ENCODE peak calls at places on chromosomes 11 and 22, in ten cellular contexts. V is A549, E is heart left ventricle, I is upper lobe of left lung, Y is IMR-90, X is tibial nerve, N is transverse colon, O is Peyer's patch, P is testis, H is body of pancreas. L is an unnamed sample.

GRCh38 chr22:39949964-39950737 is 10.0 kb upstream of the TMA7B start:
- DNase-seq in V (no peak), E (no peak), I (no peak), Y (no peak), X (no peak), N (no peak), O (no peak), P (no peak), H (no peak), L (no peak)

GRCh38 chr22:44585559-44586121 is 87.6 kb upstream of the RTL6 start:
- DNase-seq in V (no peak), E (peak; percentile 2), I (no peak), Y (no peak), X (no peak), N (no peak), O (no peak), P (no peak), H (peak; percentile 4), L (no peak)

GRCh38 chr11:120334894-120335462 is 1.2 kb upstream of the ARHGEF12 start:
- DNase-seq in V (peak; percentile 76), E (peak; percentile 73), I (peak; percentile 56), Y (peak; percentile 94), X (peak; percentile 35), N (peak; percentile 74), O (peak; percentile 89), P (peak; percentile 84), H (peak; percentile 70), L (no peak)

GRCh38 chr11:128422576-128423370 is 164.6 kb downstream of the ETS1 start:
- DNase-seq in V (no peak), E (peak; percentile 44), I (peak; percentile 28), Y (no peak), X (no peak), N (peak; percentile 25), O (peak; percentile 75), P (no peak), H (peak; percentile 46), L (no peak)

GRCh38 chr11:86182976-86183584 is 61.5 kb upstream of the EED start:
- DNase-seq in V (peak; percentile 56), E (no peak), I (peak; percentile 56), Y (peak; percentile 35), X (no peak), N (peak; percentile 80), O (peak; percentile 89), P (no peak), H (no peak), L (no peak)

GRCh38 chr22:28714043-28714442 is 27.6 kb downstream of the CHEK2 start:
- DNase-seq in V (no peak), E (no peak), I (no peak), Y (no peak), X (no peak), N (no peak), O (no peak), P (no peak), H (no peak), L (no peak)

GRCh38 chr11:19394525-19395016 is 153.8 kb upstream of the E2F8 start:
- DNase-seq in V (no peak), E (no peak), I (no peak), Y (no peak), X (no peak), N (no peak), O (no peak), P (no peak), H (no peak), L (no peak)

GRCh38 chr11:119702261-119702591 is 26.8 kb downstream of the NECTIN1 start:
- DNase-seq in V (no peak), E (no peak), I (no peak), Y (peak; percentile 60), X (no peak), N (no peak), O (no peak), P (no peak), H (no peak), L (no peak)

GRCh38 chr11:64343740-64344133 is 3.7 kb downstream of the CCDC88B start:
- DNase-seq in V (peak; percentile 52), E (no peak), I (no peak), Y (no peak), X (no peak), N (peak; percentile 38), O (no peak), P (no peak), H (no peak), L (no peak)

GRCh38 chr22:44661659-44662569 is 40.1 kb upstream of the PRR5 start:
- DNase-seq in V (no peak), E (no peak), I (no peak), Y (no peak), X (no peak), N (no peak), O (no peak), P (no peak), H (no peak), L (peak; percentile 77)

GRCh38 chr11:120563698-120564572 is 52.4 kb downstream of the GRIK4 start:
- DNase-seq in V (no peak), E (peak; percentile 40), I (no peak), Y (no peak), X (no peak), N (no peak), O (no peak), P (peak; percentile 63), H (peak; percentile 33), L (no peak)

GRCh38 chr11:75768909-75769771 is 562 bp downstream of the DGAT2 start:
- DNase-seq in V (no peak), E (no peak), I (no peak), Y (no peak), X (no peak), N (no peak), O (no peak), P (no peak), H (no peak), L (no peak)

GRCh38 chr11:75766449-75767227 is 1.9 kb upstream of the DGAT2 start:
- DNase-seq in V (no peak), E (no peak), I (no peak), Y (no peak), X (no peak), N (no peak), O (no peak), P (no peak), H (no peak), L (no peak)

GRCh38 chr11:75767793-75768111 is 826 bp upstream of the DGAT2 start:
- DNase-seq in V (no peak), E (no peak), I (no peak), Y (no peak), X (no peak), N (no peak), O (no peak), P (no peak), H (no peak), L (no peak)

GRCh38 chr11:75767228-75767572 is 1.4 kb upstream of the DGAT2 start:
- DNase-seq in V (no peak), E (no peak), I (no peak), Y (no peak), X (no peak), N (no peak), O (no peak), P (no peak), H (no peak), L (no peak)

DNA sequence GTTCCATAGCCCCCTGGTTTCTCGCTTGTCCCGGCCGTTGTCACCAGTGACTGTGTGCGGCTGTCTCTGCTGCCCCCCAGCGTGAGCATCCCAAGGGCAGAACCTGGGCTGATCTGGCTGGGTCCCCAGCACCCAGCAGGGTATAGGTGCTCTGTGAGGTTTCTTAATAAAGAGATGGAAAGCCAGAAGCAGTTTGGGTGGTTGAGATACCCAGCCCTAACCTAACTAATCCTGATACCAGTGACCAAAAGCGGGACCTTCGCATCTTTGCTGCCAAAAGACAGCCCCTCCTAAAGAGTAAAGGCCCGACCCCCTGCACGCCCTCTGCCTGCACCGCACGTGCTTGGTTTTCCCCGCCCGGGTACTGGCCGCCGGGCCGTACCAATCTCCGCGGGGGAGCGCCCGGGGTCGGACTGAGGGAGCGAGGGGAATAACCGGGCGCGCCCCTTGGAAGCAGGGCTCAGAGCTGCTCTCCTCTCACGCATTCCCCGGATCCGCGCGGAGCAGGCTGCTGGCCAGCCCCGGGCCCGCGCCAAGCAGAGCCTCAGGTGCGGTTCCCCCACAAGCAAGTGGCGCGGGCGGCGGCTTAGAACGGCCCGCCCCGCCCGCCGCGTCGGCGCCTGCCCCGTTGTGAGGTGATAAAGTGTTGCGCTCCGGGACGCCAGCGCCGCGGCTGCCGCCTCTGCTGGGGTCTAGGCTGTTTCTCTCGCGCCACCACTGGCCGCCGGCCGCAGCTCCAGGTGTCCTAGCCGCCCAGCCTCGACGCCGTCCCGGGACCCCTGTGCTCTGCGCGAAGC is at the start of gene DGAT2:
- DNase-seq in V (peak; percentile 73), E (peak; percentile 77), I (peak; percentile 79), Y (peak; percentile 42), X (peak; percentile 29), N (peak; percentile 80), O (peak; percentile 89), P (peak; percentile 80), H (peak; percentile 67), L (no peak)
- TF ChIP-seq POLR2A in V (no peak), E (no peak), I (peak; percentile 65), Y (no peak), X (peak; percentile 11), N (no peak), O (no peak), P (no peak), H (no peak), L (no peak)

DNA sequence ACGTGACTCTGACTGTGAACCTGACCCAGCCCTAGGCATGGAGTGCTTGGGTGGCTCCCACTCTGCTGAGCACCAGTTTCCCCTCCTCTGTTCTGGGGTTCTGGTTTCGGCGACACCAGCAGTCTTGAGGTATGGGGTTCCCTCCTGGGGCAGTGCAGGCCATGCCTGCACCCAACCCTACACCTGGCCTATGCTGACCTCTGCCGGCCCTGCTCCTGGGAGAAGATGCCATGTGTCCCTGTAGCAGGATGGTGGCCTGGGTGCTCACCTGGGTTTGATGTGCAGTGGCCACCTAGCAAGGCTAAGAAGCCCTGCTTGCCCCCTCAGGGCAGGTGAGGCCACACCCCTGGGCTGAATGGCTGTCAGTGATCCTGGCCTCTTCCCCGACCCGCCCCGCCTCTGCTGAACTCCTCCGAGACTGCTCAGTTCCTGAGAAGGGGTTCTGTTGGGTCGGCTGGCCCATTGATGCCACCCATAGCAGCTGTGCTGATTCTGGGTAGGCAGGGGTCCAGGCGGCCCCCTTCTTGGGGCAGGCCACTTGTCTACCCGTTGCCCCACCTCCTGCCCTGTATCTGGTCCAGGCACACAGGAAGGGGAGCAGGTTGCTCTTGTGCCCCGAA is 2.4 kb downstream of the ZDHHC8 start:
- DNase-seq in V (no peak), E (no peak), I (no peak), Y (no peak), X (no peak), N (no peak), O (no peak), P (no peak), H (no peak), L (no peak)
- H3K4me1 ChIP-seq in V (peaks cover 7% of the 10 kb centered on the region), E (peaks cover 66% of the 10 kb centered on the region), I (peaks cover 57% of the 10 kb centered on the region), Y (peaks cover 15% of the 10 kb centered on the region), X (peaks cover 84% of the 10 kb centered on the region), N (peaks cover 34% of the 10 kb centered on the region), O (peaks cover 9% of the 10 kb centered on the region), P (peaks cover 52% of the 10 kb centered on the region), H (peaks cover 58% of the 10 kb centered on the region), L (peaks cover 71% of the 10 kb centered on the region)

GRCh38 chr11:130916238-130916855 is at the start of gene SNX19:
- DNase-seq in V (peak; percentile 88), E (peak; percentile 93), I (peak; percentile 94), Y (peak; percentile 88), X (peak; percentile 76), N (peak; percentile 95), O (peak; percentile 96), P (peak; percentile 94), H (peak; percentile 93), L (peak; percentile 96)
- TF ChIP-seq POLR2A in V (peak; percentile 46), E (peak; percentile 57), I (peak; percentile 95), Y (peak; percentile 94), X (peak; percentile 90), N (peak; percentile 95), O (peak; percentile 90), P (peak; percentile 22), H (peak; percentile 93), L (peak; percentile 91)

GRCh38 chr11:2094354-2095197 is 44.6 kb downstream of the IGF2 start:
- DNase-seq in V (no peak), E (no peak), I (no peak), Y (no peak), X (no peak), N (no peak), O (peak; percentile 37), P (no peak), H (no peak), L (no peak)
- H3K4me1 ChIP-seq in V (no peaks in the 10 kb centered on the region), E (peaks cover 33% of the 10 kb centered on the region), I (peaks cover 22% of the 10 kb centered on the region), Y (peaks cover 25% of the 10 kb centered on the region), X (peaks cover 58% of the 10 kb centered on the region), N (peaks cover 24% of the 10 kb centered on the region), O (no peaks in the 10 kb centered on the region), P (peaks cover 29% of the 10 kb centered on the region), H (peaks cover 50% of the 10 kb centered on the region), L (peaks cover 52% of the 10 kb centered on the region)

L was measured in esophagus muscularis mucosa.